ENCODE peak calls at places on chromosome 13, in seven cellular contexts. One of them, this sample, is unnamed.
A peak's percentile ranks its signal among the peaks of the same experiment; 100 is the strongest.

GRCh38 chr13:38514575-38514974 is 164.9 kb downstream of the UFM1 start:
- DNase-seq in IMR-90: no peak
- DNase-seq in adrenal gland: no peak
- DNase-seq in stomach: no peak
- DNase-seq in GM12891: no peak
- DNase-seq in tibial nerve: no peak
- DNase-seq in ovary: no peak
- DNase-seq in this sample: no peak

GRCh38 chr13:90068658-90069057 is 1278.8 kb upstream of the MIR17HG start:
- DNase-seq in IMR-90: no peak
- DNase-seq in adrenal gland: no peak
- DNase-seq in stomach: no peak
- DNase-seq in GM12891: no peak
- DNase-seq in tibial nerve: no peak
- DNase-seq in ovary: no peak
- DNase-seq in this sample: no peak

GRCh38 chr13:71477735-71478134 is 389.3 kb downstream of the DACH1 start:
- DNase-seq in IMR-90: no peak
- DNase-seq in adrenal gland: no peak
- DNase-seq in stomach: no peak
- DNase-seq in GM12891: no peak
- DNase-seq in tibial nerve: no peak
- DNase-seq in ovary: no peak
- DNase-seq in this sample: no peak

GRCh38 chr13:24273926-24274325 is 35.5 kb upstream of the C1QTNF9 start:
- DNase-seq in IMR-90: no peak
- DNase-seq in adrenal gland: peak; percentile 14
- DNase-seq in stomach: no peak
- DNase-seq in GM12891: no peak
- DNase-seq in tibial nerve: no peak
- DNase-seq in ovary: no peak
- DNase-seq in this sample: no peak

GRCh38 chr13:21735621-21736401 is 64.9 kb downstream of the FGF9 start:
- DNase-seq in IMR-90: no peak
- DNase-seq in adrenal gland: peak; percentile 36
- DNase-seq in stomach: no peak
- DNase-seq in GM12891: no peak
- DNase-seq in tibial nerve: no peak
- DNase-seq in ovary: peak; percentile 57
- DNase-seq in this sample: no peak

GRCh38 chr13:43776680-43777079 is 10.1 kb downstream of the ENOX1 start:
- DNase-seq in IMR-90: no peak
- DNase-seq in adrenal gland: no peak
- DNase-seq in stomach: no peak
- DNase-seq in GM12891: no peak
- DNase-seq in tibial nerve: no peak
- DNase-seq in ovary: no peak
- DNase-seq in this sample: no peak

GRCh38 chr13:77952737-77953136 is 34.1 kb upstream of the EDNRB start:
- DNase-seq in IMR-90: no peak
- DNase-seq in adrenal gland: no peak
- DNase-seq in stomach: no peak
- DNase-seq in GM12891: no peak
- DNase-seq in tibial nerve: no peak
- DNase-seq in ovary: no peak
- DNase-seq in this sample: no peak

GRCh38 chr13:42807866-42808265 is 26.5 kb downstream of the FAM216B start:
- DNase-seq in IMR-90: peak; percentile 76
- DNase-seq in adrenal gland: no peak
- DNase-seq in stomach: no peak
- DNase-seq in GM12891: no peak
- DNase-seq in tibial nerve: no peak
- DNase-seq in ovary: no peak
- DNase-seq in this sample: no peak

GRCh38 chr13:104057851-104058250 is 991.6 kb upstream of the SLC10A2 start:
- DNase-seq in IMR-90: no peak
- DNase-seq in adrenal gland: no peak
- DNase-seq in stomach: no peak
- DNase-seq in GM12891: no peak
- DNase-seq in tibial nerve: no peak
- DNase-seq in ovary: no peak
- DNase-seq in this sample: no peak

GRCh38 chr13:80337011-80337688 is 3.8 kb downstream of the SPRY2 start:
- DNase-seq in IMR-90: no peak
- DNase-seq in adrenal gland: no peak
- DNase-seq in stomach: no peak
- DNase-seq in GM12891: no peak
- DNase-seq in tibial nerve: no peak
- DNase-seq in ovary: no peak
- DNase-seq in this sample: no peak

GRCh38 chr13:35978607-35979316 is 152.4 kb downstream of the DCLK1 start:
- DNase-seq in IMR-90: peak; percentile 69
- DNase-seq in adrenal gland: peak; percentile 60
- DNase-seq in stomach: no peak
- DNase-seq in GM12891: peak; percentile 17
- DNase-seq in tibial nerve: no peak
- DNase-seq in ovary: no peak
- DNase-seq in this sample: no peak

GRCh38 chr13:43444085-43444484 is 342.7 kb downstream of the ENOX1 start:
- DNase-seq in IMR-90: peak; percentile 2
- DNase-seq in adrenal gland: no peak
- DNase-seq in stomach: no peak
- DNase-seq in GM12891: no peak
- DNase-seq in tibial nerve: no peak
- DNase-seq in ovary: no peak
- DNase-seq in this sample: no peak

GRCh38 chr13:109735567-109735966 is 50.8 kb downstream of the IRS2 start:
- DNase-seq in IMR-90: no peak
- DNase-seq in adrenal gland: no peak
- DNase-seq in stomach: no peak
- DNase-seq in GM12891: no peak
- DNase-seq in tibial nerve: no peak
- DNase-seq in ovary: no peak
- DNase-seq in this sample: no peak

GRCh38 chr13:105327727-105328126 is 1207.7 kb downstream of the EFNB2 start:
- DNase-seq in IMR-90: peak; percentile 47
- DNase-seq in adrenal gland: no peak
- DNase-seq in stomach: no peak
- DNase-seq in GM12891: no peak
- DNase-seq in tibial nerve: no peak
- DNase-seq in ovary: no peak
- DNase-seq in this sample: no peak

GRCh38 chr13:80469841-80470378 is 129.0 kb upstream of the SPRY2 start:
- DNase-seq in IMR-90: peak; percentile 31
- DNase-seq in adrenal gland: peak; percentile 73
- DNase-seq in stomach: no peak
- DNase-seq in GM12891: no peak
- DNase-seq in tibial nerve: peak; percentile 66
- DNase-seq in ovary: no peak
- DNase-seq in this sample: peak; percentile 8

GRCh38 chr13:26629260-26629659 is 71.8 kb downstream of the WASF3 start:
- DNase-seq in IMR-90: no peak
- DNase-seq in adrenal gland: peak; percentile 37
- DNase-seq in stomach: no peak
- DNase-seq in GM12891: no peak
- DNase-seq in tibial nerve: no peak
- DNase-seq in ovary: no peak
- DNase-seq in this sample: no peak

GRCh38 chr13:32426191-32426980 is 1.5 kb downstream of the N4BP2L1 start:
- DNase-seq in IMR-90: no peak
- DNase-seq in adrenal gland: peak; percentile 31
- DNase-seq in stomach: no peak
- DNase-seq in GM12891: no peak
- DNase-seq in tibial nerve: no peak
- DNase-seq in ovary: no peak
- DNase-seq in this sample: no peak

GRCh38 chr13:101492251-101492910 is 39.9 kb downstream of the ITGBL1 start:
- DNase-seq in IMR-90: peak; percentile 19
- DNase-seq in adrenal gland: no peak
- DNase-seq in stomach: no peak
- DNase-seq in GM12891: no peak
- DNase-seq in tibial nerve: no peak
- DNase-seq in ovary: no peak
- DNase-seq in this sample: no peak

DNA sequence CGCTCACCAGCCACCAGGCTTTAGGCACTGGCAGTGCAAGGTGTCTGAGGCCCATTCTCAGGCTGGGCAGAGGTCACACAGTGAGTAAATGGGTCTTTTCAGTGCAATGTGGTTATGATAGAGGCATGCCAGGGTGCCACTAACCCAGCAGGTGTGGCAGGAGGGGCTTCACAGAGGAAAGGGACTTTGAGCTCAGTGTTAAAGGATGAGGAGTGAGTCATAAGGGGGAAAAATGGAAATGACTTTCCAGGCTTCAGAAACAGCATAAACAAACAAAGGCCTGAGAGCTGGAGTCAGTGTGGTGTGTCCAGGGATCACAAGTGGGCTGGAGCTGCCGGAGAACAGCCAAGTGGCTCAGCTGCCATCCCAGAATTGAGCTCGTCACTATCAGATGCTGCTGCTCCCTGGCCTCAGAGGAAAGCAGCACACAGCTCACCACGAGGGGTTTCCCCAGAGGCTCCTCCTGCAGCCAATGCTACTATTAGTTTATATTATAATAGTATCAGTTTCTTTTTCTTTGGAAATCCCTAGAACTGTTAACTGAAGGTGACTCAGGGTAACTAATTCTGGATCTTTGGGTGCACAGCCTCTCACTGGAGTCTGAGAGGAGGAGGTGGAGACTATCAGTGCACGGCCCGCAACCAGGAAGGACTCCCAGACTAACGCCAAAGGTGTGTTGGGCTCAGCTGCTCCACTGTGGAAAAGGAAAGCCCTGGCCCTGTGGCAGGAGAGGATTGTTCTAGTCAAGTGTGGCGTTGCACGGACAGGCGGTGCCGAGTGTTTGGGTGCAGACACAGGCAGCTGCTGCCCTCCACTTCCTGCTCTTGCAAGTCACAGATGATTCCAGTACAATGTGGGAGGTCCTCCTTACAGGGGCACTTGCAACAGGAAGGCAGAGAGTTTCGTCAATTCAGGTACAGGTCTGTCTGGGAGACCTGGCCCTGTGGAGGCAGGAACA is 39.5 kb downstream of the DHRS12 start:
- DNase-seq in IMR-90: peak; percentile 97
- DNase-seq in adrenal gland: no peak
- DNase-seq in stomach: peak; percentile 56
- DNase-seq in GM12891: peak; percentile 42
- DNase-seq in tibial nerve: peak; percentile 59
- DNase-seq in ovary: no peak
- DNase-seq in this sample: no peak
- TF ChIP-seq POLR2A in IMR-90: no peak
- TF ChIP-seq POLR2A in adrenal gland: no peak
- TF ChIP-seq POLR2A in stomach: no peak
- TF ChIP-seq POLR2A in GM12891: peak; percentile 52
- TF ChIP-seq POLR2A in tibial nerve: no peak
- TF ChIP-seq POLR2A in ovary: no peak
- TF ChIP-seq POLR2A in this sample: no peak

GRCh38 chr13:40777957-40778235 is 6.9 kb upstream of the MRPS31 start:
- DNase-seq in IMR-90: no peak
- DNase-seq in adrenal gland: no peak
- DNase-seq in stomach: no peak
- DNase-seq in GM12891: no peak
- DNase-seq in tibial nerve: no peak
- DNase-seq in ovary: no peak
- DNase-seq in this sample: no peak
- TF ChIP-seq POLR2A in IMR-90: no peak
- TF ChIP-seq POLR2A in adrenal gland: no peak
- TF ChIP-seq POLR2A in stomach: no peak
- TF ChIP-seq POLR2A in GM12891: no peak
- TF ChIP-seq POLR2A in tibial nerve: no peak
- TF ChIP-seq POLR2A in ovary: no peak
- TF ChIP-seq POLR2A in this sample: no peak

GRCh38 chr13:97264663-97265062 is 42.5 kb downstream of the MBNL2 start:
- DNase-seq in IMR-90: no peak
- DNase-seq in adrenal gland: no peak
- DNase-seq in stomach: no peak
- DNase-seq in GM12891: no peak
- DNase-seq in tibial nerve: no peak
- DNase-seq in ovary: no peak
- DNase-seq in this sample: no peak
- TF ChIP-seq POLR2A in IMR-90: no peak
- TF ChIP-seq POLR2A in adrenal gland: no peak
- TF ChIP-seq POLR2A in stomach: no peak
- TF ChIP-seq POLR2A in GM12891: no peak
- TF ChIP-seq POLR2A in tibial nerve: no peak
- TF ChIP-seq POLR2A in ovary: no peak
- TF ChIP-seq POLR2A in this sample: no peak

GRCh38 chr13:30671271-30671815 is 53.6 kb downstream of the USPL1 start:
- DNase-seq in IMR-90: no peak
- DNase-seq in adrenal gland: no peak
- DNase-seq in stomach: no peak
- DNase-seq in GM12891: no peak
- DNase-seq in tibial nerve: no peak
- DNase-seq in ovary: no peak
- DNase-seq in this sample: no peak

GRCh38 chr13:30668305-30668704 is 50.6 kb downstream of the USPL1 start:
- DNase-seq in IMR-90: no peak
- DNase-seq in adrenal gland: no peak
- DNase-seq in stomach: no peak
- DNase-seq in GM12891: no peak
- DNase-seq in tibial nerve: no peak
- DNase-seq in ovary: no peak
- DNase-seq in this sample: no peak

GRCh38 chr13:30676672-30677071 is 58.7 kb upstream of the ALOX5AP start:
- DNase-seq in IMR-90: peak; percentile 47
- DNase-seq in adrenal gland: no peak
- DNase-seq in stomach: no peak
- DNase-seq in GM12891: no peak
- DNase-seq in tibial nerve: no peak
- DNase-seq in ovary: no peak
- DNase-seq in this sample: peak; percentile 11

GRCh38 chr13:30679483-30680330 is 55.6 kb upstream of the ALOX5AP start:
- DNase-seq in IMR-90: peak; percentile 41
- DNase-seq in adrenal gland: no peak
- DNase-seq in stomach: no peak
- DNase-seq in GM12891: peak; percentile 37
- DNase-seq in tibial nerve: no peak
- DNase-seq in ovary: no peak
- DNase-seq in this sample: no peak

DNA sequence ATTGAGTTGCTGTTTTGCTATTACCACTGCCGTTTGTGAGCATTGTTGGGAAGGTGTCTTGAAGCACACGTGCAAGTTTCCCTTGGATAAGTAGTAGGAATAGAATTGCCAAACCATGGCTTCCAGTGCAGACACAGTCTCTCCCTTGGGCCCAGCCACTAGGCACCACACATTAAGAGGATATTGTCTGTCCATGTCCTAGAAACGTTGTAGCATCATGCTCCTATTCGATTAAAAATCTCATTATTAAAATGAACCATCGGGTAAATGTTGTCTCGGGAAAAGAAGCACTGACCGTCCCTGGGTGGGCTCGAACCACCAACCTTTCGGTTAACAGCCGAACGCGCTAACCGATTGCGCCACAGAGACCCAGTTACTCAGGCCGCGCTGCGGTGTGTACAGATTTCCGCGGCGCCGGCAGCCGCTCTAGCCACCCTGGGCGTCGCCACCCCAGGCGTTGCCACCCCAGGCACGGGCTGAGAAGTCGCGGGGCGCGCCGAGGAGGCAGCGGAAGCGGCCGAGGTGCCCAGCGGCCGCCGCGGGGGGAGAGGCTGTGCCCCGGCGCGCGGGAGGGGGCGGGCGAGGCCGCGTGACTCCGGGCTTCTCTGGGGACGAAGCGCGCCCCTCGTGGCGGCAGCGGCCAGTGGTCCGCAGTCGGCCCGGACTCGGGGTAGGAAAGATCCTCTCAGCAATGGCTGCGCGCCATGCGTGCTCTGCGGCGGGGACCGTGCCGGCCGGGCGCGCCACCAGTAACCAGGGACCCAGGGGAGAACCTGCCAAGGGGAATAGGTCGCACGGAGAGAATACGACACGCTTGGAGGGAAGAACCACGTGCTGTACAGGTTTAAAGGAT is 56.2 kb downstream of the USPL1 start:
- DNase-seq in IMR-90: peak; percentile 89
- DNase-seq in adrenal gland: peak; percentile 89
- DNase-seq in stomach: peak; percentile 91
- DNase-seq in GM12891: peak; percentile 84
- DNase-seq in tibial nerve: peak; percentile 87
- DNase-seq in ovary: peak; percentile 90
- DNase-seq in this sample: peak; percentile 67
- TF ChIP-seq POLR2A in IMR-90: no peak
- TF ChIP-seq POLR2A in adrenal gland: no peak
- TF ChIP-seq POLR2A in stomach: no peak
- TF ChIP-seq POLR2A in GM12891: peak; percentile 43
- TF ChIP-seq POLR2A in tibial nerve: peak; percentile 6
- TF ChIP-seq POLR2A in ovary: no peak
- TF ChIP-seq POLR2A in this sample: no peak

This sample was measured in H54.